ENCODE peak calls at places on chromosomes 3 and 15, in nine cellular contexts. M, K, V, N, A, W, H, R and Z are unnamed samples.

GRCh38 chr15:101051291-101052030 is 132.3 kb downstream of the LRRK1 start:
- DNase-seq in M (no peak), K (peak), V (no peak), N (no peak), A (no peak), W (no peak), H (no peak), R (peak), Z (no peak)

GRCh38 chr3:159852821-159853505 is 135.7 kb upstream of the IL12A start:
- DNase-seq in M (peak), K (no peak), V (no peak), N (peak), A (no peak), W (no peak), H (no peak), R (peak), Z (no peak)

GRCh38 chr3:102031834-102032233 is 182.5 kb downstream of the NFKBIZ start:
- DNase-seq in M (no peak), K (no peak), V (no peak), N (no peak), A (no peak), W (no peak), H (no peak), R (no peak), Z (no peak)

GRCh38 chr3:122982202-122983185 is 45.1 kb downstream of the SEMA5B start:
- DNase-seq in M (peak), K (no peak), V (no peak), N (no peak), A (no peak), W (no peak), H (no peak), R (no peak), Z (no peak)

GRCh38 chr15:60396560-60396963 is 1.2 kb downstream of the ANXA2 start:
- DNase-seq in M (no peak), K (no peak), V (no peak), N (no peak), A (no peak), W (no peak), H (no peak), R (no peak), Z (no peak)

GRCh38 chr3:16182183-16182582 is 7.7 kb downstream of the GALNT15 start:
- DNase-seq in M (no peak), K (no peak), V (no peak), N (peak), A (no peak), W (no peak), H (no peak), R (no peak), Z (no peak)

GRCh38 chr3:106332135-106332534 is 463.3 kb upstream of the CBLB start:
- DNase-seq in M (no peak), K (no peak), V (no peak), N (no peak), A (no peak), W (no peak), H (no peak), R (no peak), Z (no peak)

GRCh38 chr15:48500595-48500994 is 144.9 kb downstream of the FBN1 start:
- DNase-seq in M (no peak), K (no peak), V (no peak), N (no peak), A (no peak), W (no peak), H (no peak), R (no peak), Z (no peak)

GRCh38 chr15:38129531-38130199 is 123.0 kb upstream of the SPRED1 start:
- DNase-seq in M (peak), K (no peak), V (peak), N (peak), A (no peak), W (peak), H (no peak), R (peak), Z (no peak)

GRCh38 chr15:59594493-59594942 is 17.1 kb upstream of the GCNT3 start:
- DNase-seq in M (no peak), K (no peak), V (peak), N (peak), A (no peak), W (no peak), H (no peak), R (no peak), Z (no peak)

GRCh38 chr15:92839696-92840095 is 60.4 kb upstream of the CHD2 start:
- DNase-seq in M (no peak), K (no peak), V (no peak), N (no peak), A (no peak), W (no peak), H (no peak), R (no peak), Z (no peak)

GRCh38 chr3:29463306-29463705 is 182.4 kb downstream of the RBMS3 start:
- DNase-seq in M (no peak), K (no peak), V (no peak), N (no peak), A (no peak), W (no peak), H (no peak), R (no peak), Z (no peak)

GRCh38 chr3:187000711-187001151 is 70.4 kb downstream of the ST6GAL1 start:
- DNase-seq in M (no peak), K (peak), V (no peak), N (no peak), A (no peak), W (no peak), H (no peak), R (no peak), Z (no peak)

GRCh38 chr15:28260722-28261121 is 61.3 kb downstream of the HERC2 start:
- DNase-seq in M (peak), K (no peak), V (no peak), N (no peak), A (no peak), W (no peak), H (no peak), R (no peak), Z (no peak)

GRCh38 chr15:41887161-41887560 is 6.7 kb downstream of the SPTBN5 start:
- DNase-seq in M (no peak), K (no peak), V (no peak), N (no peak), A (no peak), W (no peak), H (no peak), R (no peak), Z (no peak)

GRCh38 chr3:4207672-4208071 is 95.5 kb upstream of the SETMAR start:
- DNase-seq in M (no peak), K (no peak), V (no peak), N (no peak), A (no peak), W (no peak), H (no peak), R (no peak), Z (no peak)

GRCh38 chr3:123099331-123100191 is 32.7 kb downstream of the PDIA5 start:
- DNase-seq in M (no peak), K (no peak), V (no peak), N (no peak), A (no peak), W (no peak), H (no peak), R (peak), Z (no peak)

GRCh38 chr15:101499863-101500713 is 10.6 kb upstream of the PCSK6 start:
- DNase-seq in M (no peak), K (peak), V (no peak), N (peak), A (no peak), W (no peak), H (no peak), R (no peak), Z (no peak)

GRCh38 chr3:141377377-141377776 is 9.1 kb downstream of the ZBTB38 start:
- DNase-seq in M (no peak), K (no peak), V (no peak), N (no peak), A (no peak), W (no peak), H (no peak), R (no peak), Z (no peak)

GRCh38 chr3:143731776-143732175 is 116.5 kb downstream of the SLC9A9 start:
- DNase-seq in M (peak), K (no peak), V (no peak), N (no peak), A (no peak), W (no peak), H (no peak), R (no peak), Z (no peak)

GRCh38 chr3:56810912-56811544 is 9.3 kb upstream of the ARHGEF3 start:
- DNase-seq in M (no peak), K (no peak), V (no peak), N (no peak), A (no peak), W (no peak), H (no peak), R (no peak), Z (no peak)

GRCh38 chr3:46716461-46717441 is 918 bp downstream of the PRSS50 start:
- DNase-seq in M (no peak), K (peak), V (no peak), N (no peak), A (no peak), W (no peak), H (no peak), R (peak), Z (no peak)

GRCh38 chr15:81981888-81982287 is 63.9 kb downstream of the MEX3B start:
- DNase-seq in M (no peak), K (no peak), V (no peak), N (no peak), A (no peak), W (no peak), H (no peak), R (no peak), Z (no peak)

GRCh38 chr3:178421069-178421468 is 115.2 kb upstream of the KCNMB2 start:
- DNase-seq in M (no peak), K (no peak), V (no peak), N (no peak), A (no peak), W (no peak), H (no peak), R (no peak), Z (no peak)

GRCh38 chr15:43749690-43750345 is 3.6 kb downstream of the PDIA3 start:
- DNase-seq in M (no peak), K (peak), V (no peak), N (no peak), A (no peak), W (no peak), H (no peak), R (no peak), Z (no peak)

GRCh38 chr3:20125912-20126311 is 60.1 kb downstream of the SGO1 start:
- DNase-seq in M (no peak), K (no peak), V (no peak), N (no peak), A (no peak), W (no peak), H (no peak), R (peak), Z (no peak)

GRCh38 chr15:38253448-38253847 is 812 bp downstream of the SPRED1 start:
- DNase-seq in M (peak), K (no peak), V (no peak), N (peak), A (no peak), W (peak), H (no peak), R (no peak), Z (peak)

GRCh38 chr3:177982034-177982433 is 554.2 kb upstream of the KCNMB2 start:
- DNase-seq in M (no peak), K (no peak), V (no peak), N (peak), A (no peak), W (peak), H (no peak), R (no peak), Z (no peak)

GRCh38 chr3:173826901-173827609 is 429.5 kb downstream of the NLGN1 start:
- DNase-seq in M (no peak), K (no peak), V (peak), N (peak), A (no peak), W (peak), H (no peak), R (no peak), Z (no peak)

GRCh38 chr15:88890495-88890894 is 4.8 kb downstream of the HAPLN3 start:
- DNase-seq in M (no peak), K (no peak), V (no peak), N (peak), A (no peak), W (no peak), H (no peak), R (no peak), Z (no peak)

GRCh38 chr3:36993326-36994283 is at the start of gene MLH1:
- DNase-seq in M (peak), K (peak), V (peak), N (peak), A (peak), W (peak), H (peak), R (peak), Z (peak)

GRCh38 chr3:27639271-27639670 is 82.9 kb downstream of the EOMES start:
- DNase-seq in M (no peak), K (peak), V (no peak), N (no peak), A (no peak), W (no peak), H (no peak), R (no peak), Z (no peak)

GRCh38 chr3:48404440-48405342 is 25.2 kb downstream of the PLXNB1 start:
- DNase-seq in M (no peak), K (peak), V (no peak), N (no peak), A (no peak), W (no peak), H (no peak), R (peak), Z (no peak)

GRCh38 chr3:133441867-133442270 is 42.0 kb downstream of the BFSP2 start:
- DNase-seq in M (no peak), K (peak), V (no peak), N (no peak), A (no peak), W (no peak), H (no peak), R (no peak), Z (no peak)

GRCh38 chr15:62444104-62445027 is 279.3 kb upstream of the C2CD4B start:
- DNase-seq in M (no peak), K (no peak), V (peak), N (peak), A (no peak), W (peak), H (no peak), R (no peak), Z (peak)